ENCODE peak calls at places on chromosomes 2 and 18, in ten cellular contexts. O is GM12865; N is C1 segment of cervical spinal cord; M is foreskin fibroblast; U is activated naive CD8-positive, alpha-beta T cell treated with anti-CD3 and anti-CD28 coated beads, Interleukin-2, amount 50 U/mL, for 16 hours; D is brain pericyte; Z is AG04450; I is activated CD4-positive, alpha-beta T cell treated with anti-CD3 and anti-CD28 coated beads for 24 hours; A is HFFc6; Q is HS-5. J is an unnamed sample.

GRCh38 chr2:101546376-101547058 is 71.6 kb upstream of the RFX8 start:
- DNase-seq in I (no peak), N (no peak), U (no peak), O (no peak), Q (peak), D (no peak), A (peak), M (peak), Z (no peak), J (no peak)

GRCh38 chr2:75609937-75610508 is 36.6 kb upstream of the MRPL19 start:
- DNase-seq in Q (no peak), Z (no peak), A (peak), M (no peak), D (no peak), I (no peak), U (no peak), N (no peak), O (no peak), J (no peak)

GRCh38 chr2:128300621-128301020 is 18.0 kb downstream of the HS6ST1 start:
- DNase-seq in A (no peak), M (no peak), Z (no peak), D (no peak), U (no peak), Q (no peak), I (no peak), O (no peak), N (no peak), J (no peak)

GRCh38 chr2:44168684-44169154 is at the start of gene PPM1B:
- DNase-seq in D (no peak), Q (no peak), M (peak), O (no peak), Z (no peak), A (no peak), N (peak), I (peak), U (peak), J (peak)

GRCh38 chr2:64362562-64363026 is 91.4 kb upstream of the LGALSL start:
- DNase-seq in I (no peak), U (no peak), O (no peak), N (no peak), A (no peak), M (no peak), Q (no peak), D (no peak), Z (no peak), J (no peak)

GRCh38 chr2:129906861-129907235 is 72.6 kb upstream of the RAB6C start:
- DNase-seq in M (no peak), Q (no peak), O (no peak), U (no peak), Z (no peak), N (no peak), A (no peak), D (no peak), I (no peak), J (no peak)

GRCh38 chr2:26274058-26274613 is 29.4 kb downstream of the HADHB start:
- DNase-seq in O (no peak), I (no peak), M (peak), D (peak), N (no peak), Z (peak), Q (peak), A (peak), U (no peak), J (no peak)

GRCh38 chr2:618591-618990 is 58.6 kb downstream of the TMEM18 start:
- DNase-seq in Z (no peak), U (no peak), Q (no peak), N (no peak), M (no peak), A (no peak), D (no peak), I (no peak), O (no peak), J (no peak)

GRCh38 chr18:8153887-8154583 is 455.2 kb upstream of the RAB12 start:
- DNase-seq in N (no peak), A (peak), Q (peak), D (no peak), M (peak), U (no peak), Z (no peak), O (no peak), I (no peak), J (no peak)

GRCh38 chr2:70083344-70084156 is 3.7 kb upstream of the PCBP1 start:
- DNase-seq in I (no peak), U (no peak), D (no peak), Q (peak), M (no peak), Z (no peak), N (no peak), A (peak), O (peak), J (no peak)

GRCh38 chr2:201152517-201152916 is 30.4 kb upstream of the CASP10 start:
- DNase-seq in U (no peak), A (no peak), N (no peak), M (no peak), I (no peak), Q (no peak), D (no peak), Z (no peak), O (no peak), J (no peak)

GRCh38 chr2:176285321-176285720 is 16.1 kb downstream of the MTX2 start:
- DNase-seq in N (no peak), M (no peak), I (no peak), Z (no peak), U (no peak), Q (no peak), O (no peak), D (no peak), A (peak), J (no peak)

GRCh38 chr2:161430416-161430815 is 14.3 kb downstream of the TBR1 start:
- DNase-seq in Z (no peak), N (no peak), U (no peak), M (no peak), Q (no peak), D (no peak), I (no peak), A (no peak), O (no peak), J (no peak)

GRCh38 chr2:238920053-238920452 is 72.2 kb downstream of the TWIST2 start:
- DNase-seq in M (no peak), I (no peak), Z (no peak), U (no peak), A (no peak), N (no peak), O (no peak), Q (no peak), D (no peak), J (no peak)

GRCh38 chr2:27708257-27708654 is 44.6 kb downstream of the SLC4A1AP start:
- DNase-seq in A (no peak), Q (no peak), U (no peak), D (no peak), I (no peak), Z (no peak), M (no peak), O (no peak), N (no peak), J (no peak)

GRCh38 chr2:204436267-204436666 is 109.0 kb upstream of the PARD3B start:
- DNase-seq in D (no peak), Q (no peak), N (no peak), M (no peak), O (no peak), Z (no peak), A (no peak), I (no peak), U (no peak), J (no peak)

GRCh38 chr2:158664987-158665386 is 130.1 kb upstream of the DAPL1 start:
- DNase-seq in M (peak), U (no peak), I (no peak), Z (no peak), D (no peak), O (no peak), Q (no peak), A (peak), N (no peak), J (no peak)

GRCh38 chr2:218984239-218985020 is 554 bp downstream of the FEV start:
- DNase-seq in A (no peak), I (no peak), D (no peak), O (no peak), Z (no peak), N (no peak), Q (no peak), M (no peak), U (no peak), J (no peak)

GRCh38 chr2:96927420-96928171 is 57.7 kb upstream of the SEMA4C start:
- DNase-seq in I (no peak), U (no peak), O (no peak), D (no peak), Z (no peak), N (peak), Q (no peak), A (peak), M (peak), J (peak)

GRCh38 chr2:165016772-165017411 is 61.6 kb upstream of the SLC38A11 start:
- DNase-seq in U (no peak), Z (peak), D (peak), I (no peak), O (peak), Q (peak), A (peak), N (no peak), M (peak), J (no peak)

GRCh38 chr2:188146888-188147287 is 144.8 kb upstream of the GULP1 start:
- DNase-seq in U (no peak), M (no peak), Z (no peak), N (no peak), D (no peak), A (no peak), O (no peak), I (no peak), Q (no peak), J (no peak)

GRCh38 chr18:2917255-2918047 is 70.6 kb downstream of the EMILIN2 start:
- DNase-seq in Q (no peak), O (no peak), M (no peak), N (peak), U (no peak), I (no peak), D (no peak), A (no peak), Z (no peak), J (no peak)

GRCh38 chr2:170929686-170930050 is 615 bp downstream of the GORASP2 start:
- DNase-seq in I (no peak), O (peak), Q (no peak), A (peak), N (no peak), U (no peak), Z (no peak), D (no peak), M (peak), J (peak)

GRCh38 chr2:72917138-72917874 is at the start of gene EMX1:
- DNase-seq in I (peak), U (no peak), N (no peak), D (no peak), A (no peak), O (peak), Q (no peak), M (no peak), Z (no peak), J (no peak)

GRCh38 chr2:205198130-205198505 is 484.2 kb upstream of the NRP2 start:
- DNase-seq in O (no peak), I (no peak), U (no peak), M (peak), Q (peak), Z (peak), D (no peak), A (peak), N (no peak), J (no peak)

GRCh38 chr18:50424877-50425690 is 50.2 kb downstream of the SKA1 start:
- DNase-seq in Z (no peak), U (no peak), O (no peak), N (no peak), M (peak), I (no peak), Q (no peak), D (no peak), A (no peak), J (no peak)

GRCh38 chr2:98768765-98769476 is 38.0 kb upstream of the MGAT4A start:
- DNase-seq in A (no peak), U (no peak), O (no peak), N (no peak), M (no peak), Q (no peak), I (no peak), Z (no peak), D (peak), J (no peak)

GRCh38 chr2:226873051-226873620 is 37.3 kb downstream of the RHBDD1 start:
- DNase-seq in O (peak), N (no peak), Q (no peak), A (peak), U (no peak), D (no peak), I (peak), Z (no peak), M (peak), J (no peak)

GRCh38 chr18:60413944-60414547 is 41.5 kb upstream of the MC4R start:
- DNase-seq in I (no peak), A (peak), O (peak), D (no peak), U (no peak), Q (no peak), M (no peak), N (no peak), Z (no peak), J (no peak)

GRCh38 chr2:195813401-195813800 is 156.4 kb downstream of the SLC39A10 start:
- DNase-seq in A (no peak), I (no peak), D (no peak), U (no peak), M (peak), Z (no peak), O (no peak), Q (no peak), N (no peak), J (no peak)

GRCh38 chr2:85776672-85777071 is 22.9 kb downstream of the ATOH8 start:
- DNase-seq in I (no peak), O (no peak), N (no peak), Q (no peak), Z (no peak), A (no peak), U (no peak), D (no peak), M (no peak), J (no peak)

GRCh38 chr2:69518836-69519235 is 81.6 kb upstream of the NFU1 start:
- DNase-seq in A (no peak), N (no peak), Q (no peak), Z (no peak), D (no peak), I (no peak), M (no peak), U (no peak), O (no peak), J (no peak)

GRCh38 chr2:134462275-134462674 is 208.4 kb downstream of the MGAT5 start:
- DNase-seq in D (no peak), U (no peak), A (no peak), I (no peak), M (no peak), Q (no peak), N (no peak), O (no peak), Z (no peak), J (no peak)

GRCh38 chr18:45590060-45590537 is 25.2 kb upstream of the SLC14A2 start:
- DNase-seq in M (no peak), I (no peak), Z (no peak), D (peak), N (no peak), Q (no peak), A (no peak), O (no peak), U (no peak), J (no peak)

GRCh38 chr2:238238311-238238765 is 1.5 kb downstream of the HES6 start:
- DNase-seq in Q (no peak), Z (no peak), O (no peak), M (no peak), D (no peak), N (no peak), I (no peak), A (no peak), U (no peak), J (no peak)

GRCh38 chr18:21747268-21747667 is 6.7 kb downstream of the MIB1 start:
- DNase-seq in O (no peak), M (no peak), A (no peak), U (no peak), Z (no peak), I (no peak), D (no peak), N (no peak), Q (no peak), J (no peak)

GRCh38 chr2:171598713-171599319 is 76.5 kb downstream of the CYBRD1 start:
- DNase-seq in Z (peak), D (peak), M (peak), A (peak), O (peak), I (peak), N (no peak), U (peak), Q (peak), J (peak)

GRCh38 chr2:59182249-59182648 is 941.1 kb upstream of the FANCL start:
- DNase-seq in Z (no peak), I (no peak), M (peak), O (peak), N (no peak), A (no peak), U (no peak), D (peak), Q (no peak), J (no peak)

GRCh38 chr2:237465515-237466227 is 21.4 kb upstream of the MLPH start:
- DNase-seq in D (no peak), I (no peak), A (peak), O (no peak), N (no peak), M (peak), U (no peak), Z (peak), Q (peak), J (no peak)

GRCh38 chr2:238869293-238870124 is 21.6 kb downstream of the TWIST2 start:
- DNase-seq in Z (no peak), Q (no peak), I (no peak), D (no peak), O (no peak), M (peak), U (no peak), A (peak), N (no peak), J (no peak)